ENCODE peak calls at places on chromosome 11, in ten cellular contexts. D, R, J, V, L, Q, T, B, Z and I are unnamed samples.

GRCh38 chr11:10305964-10306918 is 1.4 kb downstream of the ADM start:
- DNase-seq in B (peak), L (no peak), D (no peak), Z (peak), Q (peak), V (no peak), J (peak), R (peak), T (no peak), I (peak)

GRCh38 chr11:74255741-74256369 is 55.6 kb downstream of the P4HA3 start:
- DNase-seq in V (peak), Q (peak), R (no peak), Z (peak), L (no peak), T (no peak), J (peak), B (peak), D (peak), I (peak)

GRCh38 chr11:6825333-6825744 is 20.1 kb upstream of the OR10A5 start:
- DNase-seq in B (no peak), J (no peak), T (no peak), D (no peak), R (no peak), L (no peak), V (no peak), Z (no peak), Q (no peak), I (no peak)

GRCh38 chr11:119015054-119015611 is 3.0 kb downstream of the RPS25 start:
- DNase-seq in V (no peak), T (no peak), B (no peak), L (no peak), R (no peak), J (no peak), Q (peak), Z (no peak), D (no peak), I (no peak)

GRCh38 chr11:94954753-94955152 is 18.6 kb downstream of the CWC15 start:
- DNase-seq in Q (no peak), V (no peak), L (no peak), R (no peak), D (no peak), J (no peak), B (no peak), Z (no peak), T (no peak), I (no peak)

GRCh38 chr11:13429836-13430235 is 33.2 kb downstream of the BTBD10 start:
- DNase-seq in J (no peak), R (no peak), D (no peak), Z (no peak), B (no peak), T (no peak), Q (no peak), V (peak), L (no peak), I (no peak)

GRCh38 chr11:10628506-10629236 is 60.2 kb upstream of the LYVE1 start:
- DNase-seq in D (no peak), B (no peak), V (no peak), Q (no peak), R (no peak), Z (no peak), L (no peak), J (no peak), T (no peak), I (no peak)

GRCh38 chr11:66498508-66498907 is 11.9 kb upstream of the BBS1 start:
- DNase-seq in J (no peak), L (no peak), Q (no peak), Z (no peak), V (no peak), D (no peak), B (no peak), R (no peak), T (no peak), I (no peak)

GRCh38 chr11:59802639-59803176 is 7.9 kb downstream of the MRPL16 start:
- DNase-seq in D (peak), J (no peak), Z (peak), T (no peak), L (peak), V (peak), B (peak), Q (peak), R (no peak), I (no peak)

GRCh38 chr11:57514538-57515331 is 767 bp downstream of the SLC43A1 start:
- DNase-seq in L (no peak), Z (peak), T (no peak), B (peak), V (peak), R (peak), D (peak), J (peak), Q (peak), I (peak)

GRCh38 chr11:1507381-1508140 is 21.0 kb upstream of the MOB2 start:
- DNase-seq in Q (no peak), D (no peak), Z (no peak), B (no peak), J (no peak), V (no peak), L (no peak), R (peak), T (no peak), I (no peak)

GRCh38 chr11:10506013-10506370 is 35.0 kb downstream of the RNF141 start:
- DNase-seq in Q (no peak), T (no peak), V (no peak), B (no peak), J (no peak), L (no peak), D (no peak), Z (no peak), R (no peak), I (no peak)

GRCh38 chr11:86621854-86622253 is 50.6 kb downstream of the ME3 start:
- DNase-seq in L (no peak), J (no peak), Z (no peak), T (no peak), R (no peak), B (no peak), D (no peak), V (no peak), Q (no peak), I (no peak)

GRCh38 chr11:8652140-8652539 is 30.3 kb downstream of the TRIM66 start:
- DNase-seq in T (no peak), J (no peak), Q (no peak), B (peak), L (peak), V (peak), D (no peak), Z (peak), R (no peak), I (no peak)

GRCh38 chr11:8108430-8108829 is 27.4 kb downstream of the TUB start:
- DNase-seq in J (no peak), B (no peak), L (no peak), V (no peak), R (no peak), T (no peak), Q (no peak), D (no peak), Z (no peak), I (no peak)

GRCh38 chr11:111941963-111942362 is 4.8 kb downstream of the DIXDC1 start:
- DNase-seq in V (no peak), L (no peak), D (no peak), T (no peak), R (no peak), Z (peak), B (no peak), J (no peak), Q (no peak), I (no peak)

GRCh38 chr11:93605638-93606037 is 55.8 kb upstream of the CEP295 start:
- DNase-seq in T (no peak), R (no peak), Q (no peak), Z (no peak), L (no peak), B (no peak), D (no peak), V (no peak), J (no peak), I (no peak)

GRCh38 chr11:94732617-94733292 is 35.4 kb upstream of the AMOTL1 start:
- DNase-seq in Q (no peak), T (no peak), Z (peak), L (no peak), V (peak), R (peak), B (peak), D (no peak), J (no peak), I (no peak)

GRCh38 chr11:10893713-10894112 is 35.9 kb upstream of the ZBED5 start:
- DNase-seq in B (peak), Z (peak), J (no peak), Q (no peak), L (no peak), V (peak), D (no peak), T (no peak), R (no peak), I (no peak)

GRCh38 chr11:134533511-134533910 is 121.5 kb upstream of the B3GAT1 start:
- DNase-seq in R (peak), Z (no peak), Q (no peak), L (no peak), V (no peak), T (no peak), D (no peak), B (no peak), J (no peak), I (peak)

GRCh38 chr11:67024410-67024809 is 1.5 kb downstream of the SYT12 start:
- DNase-seq in T (no peak), D (peak), B (no peak), J (no peak), R (no peak), Z (no peak), Q (no peak), L (no peak), V (peak), I (no peak)

GRCh38 chr11:94740975-94741707 is 27.0 kb upstream of the AMOTL1 start:
- DNase-seq in T (peak), B (peak), J (peak), Z (peak), L (peak), V (peak), R (peak), D (no peak), Q (peak), I (peak)

GRCh38 chr11:66505276-66505816 is 5.1 kb upstream of the BBS1 start:
- DNase-seq in R (no peak), L (no peak), T (no peak), J (no peak), V (no peak), D (no peak), Q (no peak), B (no peak), Z (no peak), I (no peak)

GRCh38 chr11:32184057-32185055 is 93.5 kb downstream of the RCN1 start:
- DNase-seq in B (peak), T (no peak), J (no peak), V (no peak), R (no peak), Q (no peak), L (no peak), Z (no peak), D (no peak), I (no peak)

GRCh38 chr11:32115406-32115805 is 24.5 kb downstream of the RCN1 start:
- DNase-seq in B (no peak), T (no peak), L (no peak), Z (no peak), Q (no peak), J (no peak), V (no peak), R (no peak), D (no peak), I (no peak)

GRCh38 chr11:27228891-27229290 is 134.1 kb downstream of the CCDC34 start:
- DNase-seq in Z (no peak), D (no peak), J (no peak), B (no peak), T (no peak), V (no peak), L (no peak), Q (no peak), R (no peak), I (no peak)

DNA sequence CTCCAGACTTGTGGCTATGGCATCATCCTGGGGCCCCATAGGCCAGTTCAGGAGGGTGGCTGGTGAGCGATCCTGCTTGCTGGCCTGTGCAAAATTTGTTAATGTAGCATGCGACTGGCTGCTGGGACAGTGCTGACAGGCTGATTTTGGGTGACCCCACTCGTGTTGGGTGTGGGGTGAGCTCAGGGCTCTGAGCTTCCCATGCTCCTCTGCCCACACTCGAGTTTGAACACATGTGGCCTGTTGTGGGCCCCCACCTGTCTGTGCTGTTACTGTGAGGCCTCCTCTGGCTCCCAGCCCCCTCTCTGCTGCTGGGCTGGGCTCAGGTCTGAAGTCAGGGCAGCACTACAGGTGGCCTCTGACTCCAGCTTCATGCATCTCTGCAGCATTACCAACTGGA is 64.4 kb upstream of the MYEOV start:
- DNase-seq in Z (no peak), J (no peak), R (no peak), T (peak), D (no peak), B (no peak), V (no peak), L (no peak), Q (no peak), I (no peak)
- TF ChIP-seq CTCF in Z (no peak), J (no peak), R (no peak), T (no peak), D (no peak), B (no peak), V (no peak), L (no peak), Q (no peak), I (no peak)

DNA sequence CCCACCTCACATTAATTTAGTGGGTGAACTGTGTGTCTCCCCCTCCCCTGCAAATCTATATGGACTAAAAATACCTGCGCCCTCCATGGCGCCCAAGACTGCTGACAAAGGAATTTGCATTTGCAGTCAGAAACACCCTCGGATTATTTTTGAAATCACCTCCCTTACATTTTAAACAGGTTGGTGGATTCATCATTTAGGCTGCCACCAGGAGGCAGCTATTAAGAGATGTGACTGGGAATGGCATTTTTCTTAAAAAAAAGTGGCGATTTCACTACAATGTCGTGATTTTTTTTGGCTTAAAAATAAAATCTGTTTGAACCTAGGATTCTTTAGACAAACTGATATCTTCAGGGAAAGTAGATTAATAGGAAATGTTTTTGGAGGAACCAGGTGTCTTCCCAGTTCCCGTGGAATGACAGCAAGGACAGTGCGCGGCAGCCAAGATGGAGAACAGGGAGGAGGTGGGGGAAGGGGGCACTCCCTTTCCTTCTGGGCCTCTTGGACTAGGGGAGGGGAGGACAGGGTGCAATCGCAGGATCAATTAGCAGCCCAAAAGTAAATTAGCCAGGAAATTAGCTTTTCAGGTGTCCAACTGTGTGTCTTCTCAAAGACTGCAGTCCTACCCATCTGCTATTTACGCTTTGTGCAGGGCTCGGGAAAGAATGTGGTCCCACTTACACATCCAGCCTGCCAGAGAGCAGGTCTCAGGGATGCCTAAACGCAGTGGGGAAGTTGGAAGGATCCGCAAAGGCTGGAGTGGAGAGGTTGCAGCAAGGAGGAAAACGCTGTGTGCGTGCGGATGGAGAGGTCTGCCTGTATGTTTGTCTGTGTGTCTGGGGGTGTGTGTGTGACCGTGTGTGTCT is 496.4 kb downstream of the NTM start:
- DNase-seq in V (no peak), Q (no peak), T (no peak), B (no peak), Z (peak), D (no peak), J (no peak), R (no peak), L (no peak), I (no peak)
- TF ChIP-seq CTCF in V (peak), Q (no peak), T (no peak), B (no peak), Z (no peak), D (no peak), J (no peak), R (no peak), L (no peak), I (peak)

GRCh38 chr11:71937826-71938225 is 9.0 kb downstream of the RNF121 start:
- DNase-seq in V (peak), D (no peak), B (peak), Q (no peak), J (no peak), Z (no peak), L (no peak), R (no peak), T (no peak), I (no peak)
- TF ChIP-seq CTCF in V (no peak), D (no peak), B (no peak), Q (no peak), J (no peak), Z (no peak), L (no peak), R (no peak), T (no peak), I (no peak)

DNA sequence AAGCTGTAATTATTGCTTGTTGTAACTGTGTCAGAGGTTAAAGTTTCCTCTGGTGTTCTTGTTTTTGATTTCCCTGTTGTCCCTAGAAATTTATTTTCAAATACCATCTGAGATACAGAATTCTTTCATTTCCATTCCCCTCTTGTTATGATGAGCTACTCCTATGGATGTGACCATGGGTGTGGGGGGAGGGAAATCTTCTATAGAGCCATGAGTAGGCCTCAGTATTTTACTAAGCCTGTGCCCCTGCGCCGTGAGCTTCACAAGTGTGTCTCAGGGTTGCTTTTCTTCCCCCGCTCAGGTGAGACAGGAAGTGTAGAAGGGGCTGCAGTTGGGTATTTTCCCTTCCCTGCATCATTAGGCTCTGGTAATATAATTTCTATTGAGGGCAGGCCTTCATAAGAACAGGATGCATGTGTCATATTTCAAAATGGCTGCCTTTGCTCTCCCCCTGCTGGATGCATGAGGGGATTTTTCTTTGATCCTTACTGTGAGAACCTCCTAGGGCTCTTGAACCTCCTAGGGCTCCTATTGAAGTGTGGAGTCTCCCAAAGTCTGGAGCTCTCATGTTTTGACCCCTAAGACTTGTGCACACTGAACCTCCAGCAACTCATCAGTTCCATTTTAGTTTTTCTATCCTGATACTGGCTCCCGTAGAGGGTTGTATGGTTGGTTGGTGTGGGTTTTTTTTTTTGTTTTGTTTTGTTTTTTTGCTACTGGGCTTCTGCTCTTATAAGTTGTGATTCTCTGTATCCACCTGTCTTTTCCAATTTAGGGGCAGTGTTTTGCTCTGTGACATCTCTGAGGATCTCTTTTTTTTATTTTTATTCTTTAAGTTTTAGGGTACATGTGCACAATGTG is 658.2 kb downstream of the NTM start:
- DNase-seq in V (no peak), Z (peak), Q (peak), L (no peak), T (no peak), R (no peak), J (no peak), D (no peak), B (peak), I (peak)
- TF ChIP-seq CTCF in V (peak), Z (peak), Q (no peak), L (no peak), T (peak), R (peak), J (no peak), D (no peak), B (peak), I (peak)

GRCh38 chr11:106101797-106102196 is 24.3 kb downstream of the AASDHPPT start:
- DNase-seq in R (no peak), L (no peak), B (peak), V (peak), Z (peak), D (no peak), T (no peak), Q (no peak), J (no peak), I (no peak)

GRCh38 chr11:106101370-106101769 is 23.9 kb downstream of the AASDHPPT start:
- DNase-seq in L (no peak), B (no peak), J (no peak), R (no peak), Q (no peak), Z (peak), V (no peak), T (no peak), D (no peak), I (no peak)

GRCh38 chr11:106098893-106099553 is 21.6 kb downstream of the AASDHPPT start:
- DNase-seq in L (no peak), Z (no peak), R (no peak), D (no peak), B (no peak), J (no peak), Q (no peak), T (no peak), V (no peak), I (no peak)
- TF ChIP-seq CTCF in L (no peak), Z (no peak), R (no peak), D (no peak), B (no peak), J (no peak), Q (no peak), T (no peak), V (no peak), I (no peak)

GRCh38 chr11:121032546-121032945 is 8.6 kb downstream of the TBCEL start:
- DNase-seq in R (no peak), V (no peak), T (no peak), Q (no peak), L (no peak), B (no peak), Z (no peak), J (no peak), D (no peak), I (no peak)
- TF ChIP-seq CTCF in R (peak), V (no peak), T (no peak), Q (no peak), L (no peak), B (no peak), Z (no peak), J (no peak), D (no peak), I (no peak)